ENCODE peak calls at places on chromosome 6, in ten cellular contexts. One of them, this sample, is unnamed.

GRCh38 chr6:151196571-151196970 is 43.2 kb upstream of the AKAP12 start:
- DNase-seq in tibial nerve: peak
- DNase-seq in Caco-2: no peak
- DNase-seq in colonic mucosa: peak
- DNase-seq in GM12865: no peak
- DNase-seq in foreskin fibroblast: peak
- DNase-seq in psoas muscle: peak
- DNase-seq in HFFc6: no peak
- DNase-seq in neural crest cell: no peak
- DNase-seq in HFF-Myc: peak
- DNase-seq in this sample: no peak

GRCh38 chr6:154865291-154865690 is 129.8 kb upstream of the TIAM2 start:
- DNase-seq in tibial nerve: no peak
- DNase-seq in Caco-2: no peak
- DNase-seq in colonic mucosa: no peak
- DNase-seq in GM12865: no peak
- DNase-seq in foreskin fibroblast: no peak
- DNase-seq in psoas muscle: no peak
- DNase-seq in HFFc6: no peak
- DNase-seq in neural crest cell: no peak
- DNase-seq in HFF-Myc: no peak
- DNase-seq in this sample: no peak

GRCh38 chr6:146741609-146742008 is 142.8 kb downstream of the ADGB start:
- DNase-seq in tibial nerve: no peak
- DNase-seq in Caco-2: no peak
- DNase-seq in colonic mucosa: no peak
- DNase-seq in GM12865: no peak
- DNase-seq in foreskin fibroblast: peak
- DNase-seq in psoas muscle: no peak
- DNase-seq in HFFc6: peak
- DNase-seq in neural crest cell: no peak
- DNase-seq in HFF-Myc: no peak
- DNase-seq in this sample: no peak

GRCh38 chr6:79506251-79506650 is 31.0 kb downstream of the LCA5 start:
- DNase-seq in tibial nerve: no peak
- DNase-seq in Caco-2: no peak
- DNase-seq in colonic mucosa: no peak
- DNase-seq in GM12865: no peak
- DNase-seq in foreskin fibroblast: peak
- DNase-seq in psoas muscle: no peak
- DNase-seq in HFFc6: no peak
- DNase-seq in neural crest cell: no peak
- DNase-seq in HFF-Myc: no peak
- DNase-seq in this sample: no peak

GRCh38 chr6:57243954-57244353 is 21.8 kb upstream of the RAB23 start:
- DNase-seq in tibial nerve: no peak
- DNase-seq in Caco-2: no peak
- DNase-seq in colonic mucosa: no peak
- DNase-seq in GM12865: no peak
- DNase-seq in foreskin fibroblast: no peak
- DNase-seq in psoas muscle: no peak
- DNase-seq in HFFc6: no peak
- DNase-seq in neural crest cell: no peak
- DNase-seq in HFF-Myc: no peak
- DNase-seq in this sample: no peak

GRCh38 chr6:48183816-48184215 is 72.8 kb upstream of the PTCHD4 start:
- DNase-seq in tibial nerve: no peak
- DNase-seq in Caco-2: no peak
- DNase-seq in colonic mucosa: no peak
- DNase-seq in GM12865: no peak
- DNase-seq in foreskin fibroblast: peak
- DNase-seq in psoas muscle: no peak
- DNase-seq in HFFc6: no peak
- DNase-seq in neural crest cell: no peak
- DNase-seq in HFF-Myc: no peak
- DNase-seq in this sample: no peak

GRCh38 chr6:169843991-169844390 is 92.6 kb downstream of the ERMARD start:
- DNase-seq in tibial nerve: no peak
- DNase-seq in Caco-2: no peak
- DNase-seq in colonic mucosa: peak
- DNase-seq in GM12865: no peak
- DNase-seq in foreskin fibroblast: no peak
- DNase-seq in psoas muscle: no peak
- DNase-seq in HFFc6: no peak
- DNase-seq in neural crest cell: no peak
- DNase-seq in HFF-Myc: no peak
- DNase-seq in this sample: peak

GRCh38 chr6:150499882-150500312 is 99.8 kb upstream of the PLEKHG1 start:
- DNase-seq in tibial nerve: no peak
- DNase-seq in Caco-2: no peak
- DNase-seq in colonic mucosa: no peak
- DNase-seq in GM12865: no peak
- DNase-seq in foreskin fibroblast: no peak
- DNase-seq in psoas muscle: no peak
- DNase-seq in HFFc6: no peak
- DNase-seq in neural crest cell: no peak
- DNase-seq in HFF-Myc: peak
- DNase-seq in this sample: no peak

GRCh38 chr6:37113976-37114375 is 56.0 kb upstream of the PIM1 start:
- DNase-seq in tibial nerve: no peak
- DNase-seq in Caco-2: no peak
- DNase-seq in colonic mucosa: no peak
- DNase-seq in GM12865: no peak
- DNase-seq in foreskin fibroblast: no peak
- DNase-seq in psoas muscle: no peak
- DNase-seq in HFFc6: no peak
- DNase-seq in neural crest cell: no peak
- DNase-seq in HFF-Myc: no peak
- DNase-seq in this sample: no peak

GRCh38 chr6:16543491-16543890 is 217.8 kb downstream of the ATXN1 start:
- DNase-seq in tibial nerve: no peak
- DNase-seq in Caco-2: no peak
- DNase-seq in colonic mucosa: no peak
- DNase-seq in GM12865: no peak
- DNase-seq in foreskin fibroblast: no peak
- DNase-seq in psoas muscle: no peak
- DNase-seq in HFFc6: no peak
- DNase-seq in neural crest cell: no peak
- DNase-seq in HFF-Myc: no peak
- DNase-seq in this sample: no peak

GRCh38 chr6:14877758-14878157 is 368.1 kb upstream of the JARID2 start:
- DNase-seq in tibial nerve: no peak
- DNase-seq in Caco-2: no peak
- DNase-seq in colonic mucosa: no peak
- DNase-seq in GM12865: no peak
- DNase-seq in foreskin fibroblast: no peak
- DNase-seq in psoas muscle: no peak
- DNase-seq in HFFc6: no peak
- DNase-seq in neural crest cell: no peak
- DNase-seq in HFF-Myc: no peak
- DNase-seq in this sample: no peak

GRCh38 chr6:127198549-127198948 is 68.1 kb upstream of the RNF146 start:
- DNase-seq in tibial nerve: peak
- DNase-seq in Caco-2: no peak
- DNase-seq in colonic mucosa: no peak
- DNase-seq in GM12865: no peak
- DNase-seq in foreskin fibroblast: peak
- DNase-seq in psoas muscle: no peak
- DNase-seq in HFFc6: no peak
- DNase-seq in neural crest cell: no peak
- DNase-seq in HFF-Myc: no peak
- DNase-seq in this sample: no peak

GRCh38 chr6:41546866-41547798 is 951 bp downstream of the FOXP4 start:
- DNase-seq in tibial nerve: no peak
- DNase-seq in Caco-2: peak
- DNase-seq in colonic mucosa: peak
- DNase-seq in GM12865: peak
- DNase-seq in foreskin fibroblast: peak
- DNase-seq in psoas muscle: peak
- DNase-seq in HFFc6: peak
- DNase-seq in neural crest cell: no peak
- DNase-seq in HFF-Myc: no peak
- DNase-seq in this sample: no peak

GRCh38 chr6:23213193-23213592 is 643.8 kb downstream of the HDGFL1 start:
- DNase-seq in tibial nerve: no peak
- DNase-seq in Caco-2: no peak
- DNase-seq in colonic mucosa: no peak
- DNase-seq in GM12865: no peak
- DNase-seq in foreskin fibroblast: peak
- DNase-seq in psoas muscle: no peak
- DNase-seq in HFFc6: no peak
- DNase-seq in neural crest cell: no peak
- DNase-seq in HFF-Myc: no peak
- DNase-seq in this sample: no peak

GRCh38 chr6:32244946-32245398 is 21.1 kb upstream of the NOTCH4 start:
- DNase-seq in tibial nerve: peak
- DNase-seq in Caco-2: peak
- DNase-seq in colonic mucosa: peak
- DNase-seq in GM12865: peak
- DNase-seq in foreskin fibroblast: peak
- DNase-seq in psoas muscle: peak
- DNase-seq in HFFc6: peak
- DNase-seq in neural crest cell: peak
- DNase-seq in HFF-Myc: peak
- DNase-seq in this sample: no peak

DNA sequence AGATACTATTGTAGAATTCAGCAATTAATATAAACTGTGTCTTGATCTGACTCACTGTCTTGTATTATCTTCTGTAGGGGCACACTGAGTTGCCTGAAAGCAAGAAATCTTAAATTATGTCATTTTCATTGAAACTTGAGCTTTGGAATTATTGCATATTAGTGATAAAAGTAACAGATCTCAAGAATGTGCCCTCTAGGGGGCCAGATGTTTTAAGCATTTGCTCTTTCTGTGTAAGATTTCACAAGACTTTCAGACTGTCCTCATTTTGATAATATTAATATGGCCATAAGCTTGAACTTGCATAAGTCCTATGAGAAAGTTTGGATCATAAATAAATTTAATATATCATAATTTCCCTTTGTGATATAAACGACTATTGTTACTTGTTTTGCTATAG is 55.5 kb upstream of the MYO6 start:
- DNase-seq in tibial nerve: no peak
- DNase-seq in Caco-2: no peak
- DNase-seq in colonic mucosa: no peak
- DNase-seq in GM12865: no peak
- DNase-seq in foreskin fibroblast: peak
- DNase-seq in psoas muscle: no peak
- DNase-seq in HFFc6: no peak
- DNase-seq in neural crest cell: no peak
- DNase-seq in HFF-Myc: no peak
- DNase-seq in this sample: no peak
- TF ChIP-seq CTCF in tibial nerve: no peak
- TF ChIP-seq CTCF in Caco-2: no peak
- TF ChIP-seq CTCF in colonic mucosa: no peak
- TF ChIP-seq CTCF in GM12865: no peak
- TF ChIP-seq CTCF in foreskin fibroblast: peak
- TF ChIP-seq CTCF in psoas muscle: no peak
- TF ChIP-seq CTCF in HFFc6: peak
- TF ChIP-seq CTCF in neural crest cell: peak
- TF ChIP-seq CTCF in HFF-Myc: peak
- TF ChIP-seq CTCF in this sample: peak

GRCh38 chr6:106556368-106556960 is 72.8 kb downstream of the RTN4IP1 start:
- DNase-seq in tibial nerve: no peak
- DNase-seq in Caco-2: peak
- DNase-seq in colonic mucosa: no peak
- DNase-seq in GM12865: no peak
- DNase-seq in foreskin fibroblast: peak
- DNase-seq in psoas muscle: no peak
- DNase-seq in HFFc6: peak
- DNase-seq in neural crest cell: no peak
- DNase-seq in HFF-Myc: no peak
- DNase-seq in this sample: no peak
- TF ChIP-seq CTCF in tibial nerve: peak
- TF ChIP-seq CTCF in Caco-2: peak
- TF ChIP-seq CTCF in colonic mucosa: no peak
- TF ChIP-seq CTCF in GM12865: no peak
- TF ChIP-seq CTCF in foreskin fibroblast: peak
- TF ChIP-seq CTCF in psoas muscle: peak
- TF ChIP-seq CTCF in HFFc6: peak
- TF ChIP-seq CTCF in neural crest cell: no peak
- TF ChIP-seq CTCF in HFF-Myc: no peak
- TF ChIP-seq CTCF in this sample: peak

GRCh38 chr6:33620158-33620583 is 951 bp upstream of the ITPR3 start:
- DNase-seq in tibial nerve: peak
- DNase-seq in Caco-2: peak
- DNase-seq in colonic mucosa: peak
- DNase-seq in GM12865: peak
- DNase-seq in foreskin fibroblast: no peak
- DNase-seq in psoas muscle: no peak
- DNase-seq in HFFc6: peak
- DNase-seq in neural crest cell: no peak
- DNase-seq in HFF-Myc: no peak
- DNase-seq in this sample: no peak
- TF ChIP-seq CTCF in tibial nerve: no peak
- TF ChIP-seq CTCF in Caco-2: no peak
- TF ChIP-seq CTCF in colonic mucosa: no peak
- TF ChIP-seq CTCF in GM12865: no peak
- TF ChIP-seq CTCF in foreskin fibroblast: no peak
- TF ChIP-seq CTCF in psoas muscle: no peak
- TF ChIP-seq CTCF in HFFc6: no peak
- TF ChIP-seq CTCF in neural crest cell: no peak
- TF ChIP-seq CTCF in HFF-Myc: no peak
- TF ChIP-seq CTCF in this sample: no peak

GRCh38 chr6:114569643-114570042 is 226.8 kb upstream of the HS3ST5 start:
- DNase-seq in tibial nerve: no peak
- DNase-seq in Caco-2: peak
- DNase-seq in colonic mucosa: no peak
- DNase-seq in GM12865: no peak
- DNase-seq in foreskin fibroblast: no peak
- DNase-seq in psoas muscle: no peak
- DNase-seq in HFFc6: no peak
- DNase-seq in neural crest cell: no peak
- DNase-seq in HFF-Myc: no peak
- DNase-seq in this sample: no peak

GRCh38 chr6:114559419-114559818 is 216.6 kb upstream of the HS3ST5 start:
- DNase-seq in tibial nerve: no peak
- DNase-seq in Caco-2: no peak
- DNase-seq in colonic mucosa: no peak
- DNase-seq in GM12865: no peak
- DNase-seq in foreskin fibroblast: no peak
- DNase-seq in psoas muscle: no peak
- DNase-seq in HFFc6: no peak
- DNase-seq in neural crest cell: no peak
- DNase-seq in HFF-Myc: no peak
- DNase-seq in this sample: no peak

DNA sequence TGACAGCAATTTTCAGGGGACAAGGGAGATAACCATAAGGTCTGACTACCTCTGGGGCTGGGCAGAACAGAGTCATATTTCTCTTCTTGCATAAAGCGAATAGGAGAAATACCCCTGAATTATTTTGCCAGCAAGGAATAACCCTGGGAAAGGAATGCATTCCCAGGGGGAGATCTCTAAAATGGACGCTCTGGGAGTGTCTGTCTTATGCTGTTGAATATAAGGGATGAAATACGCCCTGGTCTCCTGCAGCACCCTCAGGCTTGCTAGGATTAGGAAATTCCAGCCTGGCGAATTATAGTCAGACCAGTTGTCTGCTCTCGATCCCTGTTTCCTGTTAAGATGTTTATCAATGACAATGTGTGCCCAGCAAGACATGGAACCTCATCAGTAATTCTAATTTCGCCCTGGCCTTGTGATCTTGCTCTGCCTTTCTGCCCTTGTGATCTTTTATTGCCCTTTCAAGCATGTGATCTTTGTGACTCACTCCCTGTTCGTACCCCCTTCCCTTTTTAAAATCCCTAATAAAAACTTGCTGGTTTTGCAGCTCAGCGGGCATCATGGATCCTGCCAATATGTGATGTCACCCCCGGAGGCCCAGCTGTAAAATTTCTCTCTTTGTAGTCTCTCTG is 221.6 kb upstream of the HS3ST5 start:
- DNase-seq in tibial nerve: no peak
- DNase-seq in Caco-2: no peak
- DNase-seq in colonic mucosa: no peak
- DNase-seq in GM12865: no peak
- DNase-seq in foreskin fibroblast: no peak
- DNase-seq in psoas muscle: no peak
- DNase-seq in HFFc6: no peak
- DNase-seq in neural crest cell: no peak
- DNase-seq in HFF-Myc: no peak
- DNase-seq in this sample: no peak
- TF ChIP-seq CTCF in tibial nerve: no peak
- TF ChIP-seq CTCF in Caco-2: no peak
- TF ChIP-seq CTCF in colonic mucosa: no peak
- TF ChIP-seq CTCF in GM12865: no peak
- TF ChIP-seq CTCF in foreskin fibroblast: no peak
- TF ChIP-seq CTCF in psoas muscle: no peak
- TF ChIP-seq CTCF in HFFc6: no peak
- TF ChIP-seq CTCF in neural crest cell: no peak
- TF ChIP-seq CTCF in HFF-Myc: no peak
- TF ChIP-seq CTCF in this sample: no peak